ENCODE peak calls at places on chromosomes 1 and 21, in nine cellular contexts. R is kidney, T is A172, V is pulmonary artery endothelial cell, Y is fibroblast of mammary gland, S is psoas muscle, M is heart left ventricle, O is activated T-cell treated with anti-CD3 and anti-CD28 coated beads for 1 hour, E is ascending aorta. U is an unnamed sample.

GRCh38 chr1:8629241-8630091 is 188.0 kb downstream of the RERE start:
- DNase-seq in O (no peak), E (no peak), Y (peak), R (no peak), T (no peak), V (no peak), S (no peak), M (no peak), U (no peak)

GRCh38 chr1:27503961-27504587 is 14.1 kb upstream of the WASF2 start:
- DNase-seq in V (no peak), Y (peak), R (peak), S (no peak), O (no peak), T (no peak), M (no peak), E (peak), U (no peak)

GRCh38 chr21:36743008-36743407 is 44.1 kb downstream of the SIM2 start:
- DNase-seq in Y (no peak), T (no peak), E (no peak), M (no peak), S (no peak), O (no peak), V (no peak), R (no peak), U (no peak)

GRCh38 chr1:68093737-68094136 is 43.3 kb upstream of the DIRAS3 start:
- DNase-seq in T (peak), E (no peak), V (no peak), O (no peak), M (no peak), S (no peak), Y (no peak), R (no peak), U (no peak)

GRCh38 chr21:35603471-35603870 is 456.9 kb downstream of the SETD4 start:
- DNase-seq in R (no peak), E (no peak), V (no peak), M (no peak), T (no peak), S (no peak), Y (no peak), O (no peak), U (no peak)

GRCh38 chr1:161801955-161802354 is 35.8 kb downstream of the ATF6 start:
- DNase-seq in M (no peak), Y (peak), T (no peak), S (no peak), V (no peak), R (no peak), E (no peak), O (no peak), U (no peak)

GRCh38 chr1:212002536-212002935 is 32.8 kb downstream of the INTS7 start:
- DNase-seq in O (no peak), T (no peak), S (no peak), V (no peak), Y (no peak), E (no peak), R (no peak), M (no peak), U (no peak)

GRCh38 chr1:27724961-27725373 is 794 bp upstream of the FAM76A start:
- DNase-seq in R (peak), M (peak), Y (no peak), E (peak), T (peak), O (no peak), V (no peak), S (peak), U (no peak)

GRCh38 chr1:69510026-69510425 is 57.7 kb upstream of the LRRC7 start:
- DNase-seq in V (no peak), R (no peak), T (no peak), S (no peak), E (no peak), M (no peak), O (no peak), Y (no peak), U (no peak)

GRCh38 chr1:53633073-53633704 is 105.8 kb downstream of the GLIS1 start:
- DNase-seq in R (no peak), E (peak), T (no peak), M (peak), O (no peak), Y (no peak), V (no peak), S (no peak), U (peak)

GRCh38 chr1:26287033-26287711 is 7.3 kb downstream of the SH3BGRL3 start:
- DNase-seq in V (no peak), R (peak), T (no peak), E (no peak), S (peak), Y (peak), O (no peak), M (no peak), U (no peak)

GRCh38 chr1:219172821-219173220 is 857 bp upstream of the LYPLAL1 start:
- DNase-seq in Y (no peak), M (no peak), R (no peak), S (no peak), V (no peak), E (no peak), T (no peak), O (no peak), U (no peak)

GRCh38 chr1:38693759-38694158 is 165.8 kb downstream of the RRAGC start:
- DNase-seq in O (no peak), S (no peak), V (no peak), R (no peak), T (no peak), M (no peak), Y (no peak), E (no peak), U (no peak)

GRCh38 chr1:17192394-17193221 is 12.3 kb upstream of the PADI1 start:
- DNase-seq in E (no peak), O (no peak), S (no peak), T (no peak), M (no peak), R (peak), Y (no peak), V (no peak), U (peak)

GRCh38 chr1:85579619-85580018 is 942 bp upstream of the CCN1 start:
- DNase-seq in E (peak), Y (peak), V (peak), S (peak), O (no peak), T (peak), R (peak), M (peak), U (no peak)